ENCODE peak calls at places on chromosome 17, in six cellular contexts. Y is K562, U is GM12891, T is GM12878, O is HepG2, Z is H1. Q is an unnamed sample.

GRCh38 chr17:3256575-3256974 is 41.6 kb downstream of the OR3A1 start:
- DNase-seq in Y (no peak), Z (no peak), T (no peak), U (no peak), O (no peak), Q (no peak)

GRCh38 chr17:1783834-1784611 is 22.2 kb downstream of the SERPINF1 start:
- DNase-seq in O (peak), Z (no peak), T (no peak), U (no peak), Y (peak), Q (no peak)

GRCh38 chr17:82734987-82735866 is at the start of gene FN3K:
- DNase-seq in O (peak), U (no peak), T (no peak), Y (peak), Z (no peak), Q (no peak)

GRCh38 chr17:9273334-9274118 is 252.2 kb downstream of the NTN1 start:
- DNase-seq in T (no peak), Z (no peak), U (no peak), O (no peak), Y (no peak), Q (no peak)

GRCh38 chr17:40520991-40521453 is 19.6 kb upstream of the TNS4 start:
- DNase-seq in Z (no peak), O (no peak), U (no peak), Y (no peak), T (no peak), Q (no peak)

GRCh38 chr17:40857535-40857934 is 9.5 kb downstream of the KRT12 start:
- DNase-seq in O (no peak), T (no peak), Y (no peak), Z (no peak), U (no peak), Q (no peak)

GRCh38 chr17:39618252-39618913 is 8.4 kb upstream of the PPP1R1B start:
- DNase-seq in T (no peak), U (no peak), Y (no peak), O (no peak), Z (no peak), Q (no peak)

GRCh38 chr17:70096861-70097260 is 21.8 kb downstream of the KCNJ16 start:
- DNase-seq in Z (no peak), Y (no peak), T (no peak), U (no peak), O (no peak), Q (no peak)

GRCh38 chr17:55434721-55435120 is 13.1 kb upstream of the MMD start:
- DNase-seq in U (no peak), Y (no peak), T (no peak), Z (no peak), O (no peak), Q (no peak)

GRCh38 chr17:83062011-83062817 is 17.2 kb upstream of the METRNL start:
- DNase-seq in U (no peak), Y (no peak), Z (no peak), O (no peak), T (no peak), Q (no peak)

GRCh38 chr17:9038380-9038779 is 17.1 kb downstream of the NTN1 start:
- DNase-seq in O (no peak), Y (no peak), Z (no peak), T (no peak), U (no peak), Q (no peak)

GRCh38 chr17:73215414-73215813 is 22.6 kb downstream of the COG1 start:
- DNase-seq in O (no peak), U (no peak), T (no peak), Y (no peak), Z (no peak), Q (no peak)

GRCh38 chr17:57530026-57530425 is 215.1 kb downstream of the CCDC182 start:
- DNase-seq in O (no peak), Y (no peak), Z (no peak), U (no peak), T (no peak), Q (no peak)

GRCh38 chr17:41871789-41872188 is 6.6 kb upstream of the KLHL11 start:
- DNase-seq in O (no peak), T (no peak), Y (no peak), U (no peak), Z (no peak), Q (no peak)
- TF ChIP-seq POLR2A in O (no peak), T (no peak), Y (no peak), U (no peak), Z (no peak), Q (no peak)

GRCh38 chr17:61436273-61436672 is 15.9 kb upstream of the TBX4 start:
- DNase-seq in O (no peak), Y (no peak), T (no peak), Z (no peak), U (no peak), Q (no peak)
- TF ChIP-seq POLR2AphosphoS5 in O (no peak), Y (no peak), T (no peak), Z (no peak), U (no peak), Q (no peak)

GRCh38 chr17:556431-556995 is 158.1 kb downstream of the VPS53 start:
- DNase-seq in U (no peak), Y (no peak), T (no peak), Z (no peak), O (no peak), Q (no peak)
- TF ChIP-seq TAF1 in U (no peak), Y (no peak), T (no peak), Z (no peak), O (no peak), Q (no peak)

GRCh38 chr17:27332485-27333409 is 38.8 kb downstream of the WSB1 start:
- DNase-seq in Y (peak), U (peak), O (peak), T (peak), Z (peak), Q (peak)
- TF ChIP-seq POLR2A in Y (peak), U (no peak), O (peak), T (no peak), Z (no peak), Q (no peak)

GRCh38 chr17:42289863-42290165 is 1.5 kb downstream of the STAT5A start:
- DNase-seq in U (no peak), Z (no peak), T (no peak), Y (peak), O (no peak), Q (no peak)

GRCh38 chr17:42286411-42287295 is 1.6 kb upstream of the STAT5A start:
- DNase-seq in Y (peak), T (no peak), U (no peak), O (no peak), Z (no peak), Q (no peak)

GRCh38 chr17:42288985-42289862 is 926 bp downstream of the STAT5A start:
- DNase-seq in Y (peak), T (no peak), Z (no peak), U (peak), O (no peak), Q (peak)

GRCh38 chr17:42287305-42288077 is 807 bp upstream of the STAT5A start:
- DNase-seq in Y (peak), U (no peak), Z (no peak), O (no peak), T (peak), Q (no peak)

GRCh38 chr17:42288078-42288984 is at the start of gene STAT5A:
- DNase-seq in Y (peak), U (peak), T (no peak), Z (no peak), O (peak), Q (peak)
- TF ChIP-seq POLR2AphosphoS5 in Y (no peak), U (peak), T (peak), Z (no peak), O (no peak), Q (peak)

GRCh38 chr17:38606646-38607611 is 1.2 kb upstream of the SRCIN1 start:
- DNase-seq in U (no peak), T (no peak), Z (no peak), Y (no peak), O (no peak), Q (no peak)
- TF ChIP-seq TAF1 in U (no peak), T (no peak), Z (no peak), Y (no peak), O (peak), Q (no peak)